ENCODE peak calls at places on chromosomes 7 and 10, in seven cellular contexts. I, P, D, J, X, Z and O are unnamed samples.

GRCh38 chr10:57395921-57396320 is 871.8 kb downstream of the IPMK start:
- DNase-seq in I (no peak), P (no peak), D (no peak), J (no peak), X (no peak), Z (no peak), O (no peak)

GRCh38 chr10:21825345-21825744 is 178.2 kb downstream of the DNAJC1 start:
- DNase-seq in I (no peak), P (no peak), D (no peak), J (no peak), X (no peak), Z (no peak), O (no peak)

GRCh38 chr10:124235232-124235631 is 141.8 kb upstream of the CHST15 start:
- DNase-seq in I (no peak), P (no peak), D (no peak), J (no peak), X (no peak), Z (no peak), O (no peak)

GRCh38 chr7:47085491-47086275 is 496.2 kb downstream of the TNS3 start:
- DNase-seq in I (no peak), P (no peak), D (no peak), J (no peak), X (peak; percentile 26), Z (no peak), O (no peak)

GRCh38 chr7:913736-914520 is 37.6 kb downstream of the GET4 start:
- DNase-seq in I (no peak), P (peak; percentile 65), D (no peak), J (no peak), X (no peak), Z (no peak), O (no peak)

GRCh38 chr7:992742-993607 is 10.0 kb downstream of the CYP2W1 start:
- DNase-seq in I (peak; percentile 96), P (peak; percentile 85), D (peak; percentile 100), J (peak; percentile 91), X (peak; percentile 98), Z (peak; percentile 98), O (peak; percentile 93)

GRCh38 chr10:20890009-20890408 is 7.1 kb downstream of the NEBL start:
- DNase-seq in I (no peak), P (no peak), D (no peak), J (no peak), X (no peak), Z (no peak), O (no peak)

GRCh38 chr10:33001908-33002492 is 44.0 kb upstream of the ITGB1 start:
- DNase-seq in I (no peak), P (peak; percentile 74), D (no peak), J (no peak), X (no peak), Z (no peak), O (no peak)

GRCh38 chr10:17086865-17087264 is 42.7 kb downstream of the CUBN start:
- DNase-seq in I (no peak), P (no peak), D (no peak), J (no peak), X (no peak), Z (no peak), O (no peak)

GRCh38 chr7:123795917-123796316 is 47.1 kb upstream of the WASL start:
- DNase-seq in I (no peak), P (no peak), D (no peak), J (no peak), X (no peak), Z (no peak), O (no peak)

GRCh38 chr10:28566458-28566857 is 33.5 kb downstream of the WAC start:
- DNase-seq in I (no peak), P (no peak), D (no peak), J (no peak), X (no peak), Z (no peak), O (no peak)

GRCh38 chr10:118808601-118809371 is 54.0 kb upstream of the CACUL1 start:
- DNase-seq in I (no peak), P (no peak), D (no peak), J (no peak), X (no peak), Z (no peak), O (no peak)

GRCh38 chr7:10855583-10855982 is 118.1 kb upstream of the PHF14 start:
- DNase-seq in I (no peak), P (no peak), D (no peak), J (no peak), X (no peak), Z (no peak), O (no peak)

GRCh38 chr10:34960983-34961382 is 129.2 kb downstream of the CUL2 start:
- DNase-seq in I (no peak), P (no peak), D (no peak), J (no peak), X (peak; percentile 66), Z (no peak), O (no peak)

GRCh38 chr10:115063702-115064479 is 29.3 kb upstream of the ATRNL1 start:
- DNase-seq in I (no peak), P (no peak), D (no peak), J (no peak), X (peak; percentile 83), Z (no peak), O (no peak)

GRCh38 chr7:26525413-26526287 is 234.0 kb downstream of the SNX10 start:
- DNase-seq in I (no peak), P (no peak), D (no peak), J (no peak), X (no peak), Z (no peak), O (no peak)

GRCh38 chr7:44505595-44505994 is 15.1 kb upstream of the NUDCD3 start:
- DNase-seq in I (no peak), P (no peak), D (no peak), J (no peak), X (no peak), Z (no peak), O (no peak)

GRCh38 chr7:130937016-130937415 is 203.0 kb upstream of the KLF14 start:
- DNase-seq in I (no peak), P (no peak), D (no peak), J (no peak), X (no peak), Z (no peak), O (no peak)

DNA sequence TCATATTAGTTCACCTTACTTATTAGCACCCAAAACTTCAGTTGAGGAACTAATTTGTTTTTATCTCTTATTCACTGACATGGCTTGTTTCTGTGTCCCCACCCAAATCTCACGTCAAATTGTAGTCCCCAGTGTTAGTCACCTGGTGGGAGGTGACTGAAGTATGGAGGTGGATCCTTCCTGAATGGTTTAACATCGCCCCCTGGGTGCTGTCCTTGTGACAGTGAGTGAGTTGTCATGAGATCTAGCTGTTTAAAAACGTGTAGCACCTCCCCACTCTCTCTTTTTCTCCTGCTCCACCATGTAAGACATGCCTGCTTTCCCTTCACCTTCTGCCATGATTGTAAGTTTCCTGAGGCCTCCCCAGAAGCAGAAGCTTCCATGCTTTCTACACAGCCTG is 75.0 kb upstream of the HECTD2 start:
- DNase-seq in I (no peak), P (no peak), D (no peak), J (no peak), X (no peak), Z (no peak), O (no peak)
- TF ChIP-seq CTCF in I (no peak), P (no peak), D (no peak), J (no peak), X (no peak), Z (no peak), O (no peak)

GRCh38 chr7:45872116-45873034 is 507 bp downstream of the CCDC201 start:
- DNase-seq in I (no peak), P (peak; percentile 49), D (peak; percentile 55), J (no peak), X (no peak), Z (no peak), O (no peak)
- TF ChIP-seq CTCF in I (peak; percentile 44), P (peak; percentile 76), D (peak; percentile 61), J (peak; percentile 57), X (peak; percentile 53), Z (peak; percentile 73), O (peak; percentile 61)

GRCh38 chr7:149228831-149229471 is 10.5 kb upstream of the ZNF212 start:
- DNase-seq in I (no peak), P (no peak), D (no peak), J (no peak), X (peak; percentile 35), Z (no peak), O (no peak)
- TF ChIP-seq CTCF in I (no peak), P (no peak), D (no peak), J (no peak), X (no peak), Z (no peak), O (no peak)

GRCh38 chr7:151705744-151706567 is 171.0 kb downstream of the PRKAG2 start:
- DNase-seq in I (peak; percentile 20), P (peak; percentile 70), D (peak; percentile 52), J (no peak), X (peak; percentile 71), Z (no peak), O (peak; percentile 48)
- TF ChIP-seq CTCF in I (no peak), P (peak; percentile 74), D (peak; percentile 35), J (peak; percentile 63), X (peak; percentile 64), Z (peak; percentile 65), O (peak; percentile 8)

GRCh38 chr7:94301024-94301588 is 93.6 kb upstream of the COL1A2 start:
- DNase-seq in I (no peak), P (peak; percentile 88), D (peak; percentile 26), J (peak; percentile 94), X (peak; percentile 99), Z (peak; percentile 18), O (no peak)
- TF ChIP-seq CTCF in I (no peak), P (peak; percentile 15), D (no peak), J (peak; percentile 40), X (peak; percentile 18), Z (peak; percentile 22), O (no peak)